ENCODE peak calls at places on chromosome 22, in seven cellular contexts. Z is brain microvascular endothelial cell; X is pancreas; F is naive thymus-derived CD4-positive, alpha-beta T cell; J is endothelial cell of umbilical vein; O is IMR-90; P is left ventricle myocardium inferior. I is an unnamed sample.

GRCh38 chr22:22700631-22701030 is 56.2 kb downstream of the GGTLC2 start:
- DNase-seq in Z (no peak), J (no peak), O (no peak), X (no peak), F (no peak), P (no peak), I (no peak)

GRCh38 chr22:48940988-48941902 is 886.4 kb downstream of the BRD1 start:
- DNase-seq in Z (no peak), P (no peak), J (no peak), O (no peak), F (no peak), X (no peak), I (no peak)

GRCh38 chr22:48566741-48567140 is 1260.9 kb downstream of the BRD1 start:
- DNase-seq in F (no peak), J (no peak), X (no peak), O (no peak), P (no peak), Z (no peak), I (no peak)

GRCh38 chr22:50157976-50158375 is 12.6 kb upstream of the PANX2 start:
- DNase-seq in J (no peak), Z (no peak), X (no peak), P (no peak), F (no peak), O (no peak), I (no peak)

GRCh38 chr22:19579880-19580279 is 55.7 kb upstream of the CLDN5 start:
- DNase-seq in F (no peak), Z (no peak), J (peak), O (no peak), P (peak), X (no peak), I (peak)

GRCh38 chr22:33455036-33455435 is 396.9 kb upstream of the SYN3 start:
- DNase-seq in F (no peak), P (no peak), J (no peak), X (no peak), Z (no peak), O (no peak), I (no peak)

GRCh38 chr22:41762980-41763779 is 37.3 kb upstream of the CCDC134 start:
- DNase-seq in Z (peak), J (peak), X (no peak), O (no peak), F (no peak), P (no peak), I (no peak)

GRCh38 chr22:23720855-23721254 is 30.0 kb downstream of the RGL4 start:
- DNase-seq in X (no peak), Z (no peak), P (no peak), F (no peak), O (no peak), J (no peak), I (no peak)

GRCh38 chr22:24379536-24379935 is 47.9 kb upstream of the ADORA2A start:
- DNase-seq in J (peak), F (peak), Z (no peak), X (no peak), O (peak), P (no peak), I (no peak)

GRCh38 chr22:38882480-38882879 is 10.5 kb upstream of the CBX6 start:
- DNase-seq in J (no peak), P (no peak), O (peak), Z (no peak), X (no peak), F (no peak), I (no peak)

GRCh38 chr22:19419086-19419463 is 12.5 kb downstream of the HIRA start:
- DNase-seq in Z (no peak), J (no peak), F (no peak), P (no peak), X (no peak), O (no peak), I (no peak)

GRCh38 chr22:19122752-19123492 is 710 bp upstream of the DGCR2 start:
- DNase-seq in J (no peak), Z (no peak), X (no peak), F (no peak), O (peak), P (no peak), I (no peak)

GRCh38 chr22:49554741-49555140 is 272.9 kb downstream of the BRD1 start:
- DNase-seq in J (no peak), Z (no peak), X (no peak), P (no peak), F (no peak), O (no peak), I (no peak)

GRCh38 chr22:44931077-44931540 is 78.7 kb downstream of the PHF21B start:
- DNase-seq in O (peak), P (peak), Z (no peak), X (no peak), J (no peak), F (no peak), I (peak)

GRCh38 chr22:19127329-19128008 is 3.6 kb upstream of the TSSK2 start:
- DNase-seq in J (no peak), O (no peak), Z (no peak), F (no peak), P (no peak), X (peak), I (peak)

GRCh38 chr22:44158766-44159165 is 22.0 kb upstream of the PARVG start:
- DNase-seq in P (no peak), Z (no peak), F (no peak), X (no peak), J (no peak), O (no peak), I (no peak)

GRCh38 chr22:27331526-27332281 is 469.9 kb downstream of the MN1 start:
- DNase-seq in X (peak), P (peak), O (peak), J (peak), Z (peak), F (no peak), I (peak)

GRCh38 chr22:50473855-50474671 is 772 bp downstream of the SBF1 start:
- DNase-seq in X (peak), P (peak), O (peak), Z (peak), J (peak), F (no peak), I (no peak)

GRCh38 chr22:20495861-20496681 is 476 bp upstream of the KLHL22 start:
- DNase-seq in X (peak), Z (peak), F (peak), P (peak), J (peak), O (peak), I (peak)

GRCh38 chr22:37201066-37201820 is 11.0 kb downstream of the SSTR3 start:
- DNase-seq in O (no peak), F (no peak), X (no peak), J (no peak), P (no peak), Z (no peak), I (peak)

GRCh38 chr22:19638282-19639015 is 75.9 kb upstream of the SEPTIN5 start:
- DNase-seq in X (no peak), J (no peak), O (no peak), Z (no peak), F (no peak), P (no peak), I (no peak)

GRCh38 chr22:44399196-44399837 is 86.6 kb upstream of the SHISAL1 start:
- DNase-seq in O (no peak), P (no peak), Z (no peak), J (no peak), F (no peak), X (peak), I (no peak)

GRCh38 chr22:47154621-47155081 is 392.2 kb downstream of the TBC1D22A start:
- DNase-seq in O (peak), F (no peak), J (no peak), Z (no peak), X (peak), P (peak), I (peak)

GRCh38 chr22:47626428-47627390 is 864.3 kb downstream of the TBC1D22A start:
- DNase-seq in Z (no peak), X (no peak), J (no peak), F (no peak), P (no peak), O (no peak), I (no peak)

GRCh38 chr22:49825944-49826602 is 1.6 kb downstream of the BRD1 start:
- DNase-seq in O (peak), X (no peak), P (no peak), J (peak), Z (peak), F (peak), I (peak)

GRCh38 chr22:21044931-21045584 is 688 bp upstream of the LRRC74B start:
- DNase-seq in P (no peak), X (no peak), F (no peak), O (peak), J (no peak), Z (peak), I (peak)

GRCh38 chr22:19473578-19473977 is 5.4 kb downstream of the UFD1 start:
- DNase-seq in X (no peak), P (no peak), J (no peak), O (no peak), Z (no peak), F (no peak), I (peak)

GRCh38 chr22:42994276-42994916 is 20.6 kb downstream of the PACSIN2 start:
- DNase-seq in O (no peak), Z (no peak), X (no peak), F (no peak), J (no peak), P (no peak), I (no peak)
- H3K4me3 ChIP-seq in O (peak), Z (peak), X (peak), F (no peak), J (no peak), P (peak), I (peak)

GRCh38 chr22:35637254-35637653 is 11.0 kb upstream of the APOL6 start:
- DNase-seq in J (no peak), F (no peak), O (no peak), P (no peak), X (no peak), Z (no peak), I (no peak)

GRCh38 chr22:35641494-35642120 is 6.6 kb upstream of the APOL6 start:
- DNase-seq in J (no peak), Z (no peak), F (no peak), X (no peak), P (no peak), O (no peak), I (no peak)

GRCh38 chr22:35637943-35638342 is 10.3 kb upstream of the APOL6 start:
- DNase-seq in O (peak), Z (no peak), X (no peak), J (no peak), P (no peak), F (no peak), I (no peak)

GRCh38 chr22:35634981-35635540 is 13.2 kb upstream of the APOL6 start:
- DNase-seq in F (no peak), X (no peak), O (peak), P (no peak), Z (no peak), J (no peak), I (no peak)

GRCh38 chr22:35638408-35638807 is 9.8 kb upstream of the APOL6 start:
- DNase-seq in J (no peak), X (no peak), Z (no peak), P (peak), F (no peak), O (peak), I (peak)
- H3K4me3 ChIP-seq in J (no peak), X (no peak), Z (no peak), P (peak), F (no peak), O (no peak), I (no peak)

GRCh38 chr22:26314171-26314570 is 114.9 kb upstream of the ASPHD2 start:
- DNase-seq in F (no peak), X (no peak), J (no peak), O (no peak), Z (no peak), P (no peak), I (no peak)
- H3K4me3 ChIP-seq in F (no peak), X (no peak), J (no peak), O (no peak), Z (no peak), P (no peak), I (no peak)

DNA sequence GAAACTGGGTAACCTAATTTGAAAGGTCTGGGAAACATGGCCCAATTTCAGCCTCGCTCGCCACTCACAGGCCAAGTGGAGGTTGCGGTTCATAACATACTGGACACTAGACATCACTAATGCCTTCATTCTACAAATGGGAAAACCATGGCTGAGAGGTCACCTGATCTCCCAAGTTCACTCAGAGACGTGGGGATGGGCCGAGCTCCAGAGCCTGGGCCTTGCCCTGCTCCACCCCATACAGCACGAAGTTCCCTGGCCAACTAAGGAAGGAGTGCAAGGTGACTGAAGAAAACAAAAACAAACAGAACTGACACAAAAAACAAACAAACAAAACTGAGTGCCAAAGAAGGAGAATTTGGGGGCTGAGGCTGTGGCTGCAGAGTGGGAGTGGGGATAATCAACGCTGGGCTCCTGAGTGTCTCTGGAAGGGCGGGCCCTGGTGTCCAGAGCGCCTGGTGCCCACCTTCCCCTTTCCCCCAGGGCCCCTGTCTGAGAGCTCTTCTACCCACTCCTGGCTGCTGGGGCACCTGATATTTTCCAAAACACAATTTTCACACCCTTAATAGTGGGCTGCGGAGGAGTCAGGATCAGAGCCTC is 46.5 kb upstream of the ADA2 start:
- DNase-seq in Z (no peak), O (no peak), J (no peak), F (no peak), X (no peak), P (no peak), I (no peak)
- H3K4me3 ChIP-seq in Z (no peak), O (no peak), J (no peak), F (no peak), X (peak), P (no peak), I (no peak)